ENCODE peak calls at places on chromosomes 16 and 17, in ten cellular contexts. X is tibial nerve, D is stomach, Q is WTC11, P is fibroblast of villous mesenchyme, U is neural crest cell, B is BE2C, T is MCF 10A, Y is PC-9, G is thoracic aorta. I is an unnamed sample.

GRCh38 chr16:28621756-28622155 is 11.9 kb upstream of the SULT1A1 start:
- DNase-seq in X (no peak), D (no peak), Q (no peak), P (no peak), U (no peak), B (no peak), T (no peak), Y (no peak), G (no peak), I (no peak)

GRCh38 chr16:56488035-56488434 is 31.8 kb downstream of the BBS2 start:
- DNase-seq in X (no peak), D (no peak), Q (no peak), P (no peak), U (no peak), B (no peak), T (no peak), Y (no peak), G (no peak), I (no peak)

GRCh38 chr16:24253192-24253591 is 2.9 kb upstream of the CACNG3 start:
- DNase-seq in X (no peak), D (no peak), Q (peak), P (peak), U (peak), B (peak), T (peak), Y (peak), G (no peak), I (no peak)

GRCh38 chr16:52066951-52067350 is 480.0 kb downstream of the TOX3 start:
- DNase-seq in X (no peak), D (no peak), Q (no peak), P (no peak), U (no peak), B (no peak), T (no peak), Y (no peak), G (no peak), I (no peak)

GRCh38 chr17:80443916-80444708 is 29.1 kb downstream of the ENDOV start:
- DNase-seq in X (no peak), D (no peak), Q (peak), P (no peak), U (no peak), B (no peak), T (no peak), Y (no peak), G (no peak), I (peak)

GRCh38 chr17:55817273-55817709 is 66.4 kb downstream of the PCTP start:
- DNase-seq in X (no peak), D (no peak), Q (no peak), P (no peak), U (no peak), B (no peak), T (no peak), Y (no peak), G (no peak), I (no peak)

GRCh38 chr16:19843371-19843770 is 41.3 kb downstream of the GPRC5B start:
- DNase-seq in X (no peak), D (no peak), Q (no peak), P (peak), U (no peak), B (no peak), T (no peak), Y (no peak), G (no peak), I (no peak)

GRCh38 chr17:45234641-45235040 is 13.0 kb downstream of the FMNL1 start:
- DNase-seq in X (no peak), D (no peak), Q (peak), P (no peak), U (no peak), B (peak), T (no peak), Y (no peak), G (no peak), I (no peak)

GRCh38 chr16:67516296-67517177 is 12.1 kb upstream of the RIPOR1 start:
- DNase-seq in X (no peak), D (no peak), Q (no peak), P (peak), U (no peak), B (no peak), T (peak), Y (no peak), G (no peak), I (no peak)

GRCh38 chr17:79985951-79986391 is 49.7 kb downstream of the TBC1D16 start:
- DNase-seq in X (no peak), D (no peak), Q (no peak), P (peak), U (no peak), B (no peak), T (no peak), Y (no peak), G (no peak), I (peak)

GRCh38 chr16:7321661-7322060 is 11.0 kb upstream of the RBFOX1 start:
- DNase-seq in X (no peak), D (no peak), Q (no peak), P (no peak), U (no peak), B (no peak), T (no peak), Y (no peak), G (no peak), I (no peak)

GRCh38 chr16:24508614-24509013 is 30.8 kb upstream of the RBBP6 start:
- DNase-seq in X (no peak), D (no peak), Q (no peak), P (peak), U (no peak), B (no peak), T (peak), Y (no peak), G (no peak), I (peak)

GRCh38 chr17:28900986-28901726 is 1.7 kb downstream of the DHRS13 start:
- DNase-seq in X (no peak), D (no peak), Q (no peak), P (no peak), U (no peak), B (no peak), T (no peak), Y (no peak), G (no peak), I (no peak)

GRCh38 chr17:382644-383533 is 30.3 kb upstream of the RPH3AL start:
- DNase-seq in X (no peak), D (no peak), Q (peak), P (peak), U (peak), B (peak), T (peak), Y (no peak), G (no peak), I (no peak)

GRCh38 chr16:70789231-70789926 is 11.6 kb downstream of the VAC14 start:
- DNase-seq in X (peak), D (peak), Q (peak), P (peak), U (no peak), B (peak), T (no peak), Y (no peak), G (no peak), I (peak)

GRCh38 chr17:204427-205175 is 23.2 kb upstream of the DOC2B start:
- DNase-seq in X (no peak), D (no peak), Q (peak), P (no peak), U (no peak), B (no peak), T (no peak), Y (no peak), G (no peak), I (no peak)

GRCh38 chr16:17448640-17449638 is 21.8 kb downstream of the XYLT1 start:
- DNase-seq in X (no peak), D (no peak), Q (no peak), P (no peak), U (no peak), B (no peak), T (no peak), Y (no peak), G (no peak), I (peak)

GRCh38 chr17:40323731-40324650 is 15.0 kb downstream of the RARA start:
- DNase-seq in X (no peak), D (no peak), Q (no peak), P (no peak), U (no peak), B (no peak), T (no peak), Y (no peak), G (peak), I (peak)

GRCh38 chr16:77212736-77213541 is 13.7 kb downstream of the SYCE1L start:
- DNase-seq in X (peak), D (peak), Q (peak), P (peak), U (peak), B (peak), T (peak), Y (peak), G (no peak), I (peak)

GRCh38 chr16:86994651-86995171 is 322.5 kb downstream of the C16orf95 start:
- DNase-seq in X (no peak), D (no peak), Q (no peak), P (peak), U (no peak), B (no peak), T (peak), Y (no peak), G (no peak), I (no peak)

GRCh38 chr17:47205419-47205963 is 3.7 kb upstream of the MYL4 start:
- DNase-seq in X (peak), D (peak), Q (peak), P (peak), U (no peak), B (no peak), T (no peak), Y (peak), G (no peak), I (peak)

GRCh38 chr16:16830401-16830800 is 451.5 kb downstream of the NPIPA7 start:
- DNase-seq in X (no peak), D (no peak), Q (no peak), P (no peak), U (no peak), B (no peak), T (no peak), Y (no peak), G (no peak), I (no peak)

GRCh38 chr16:85484337-85485295 is 128.5 kb upstream of the GSE1 start:
- DNase-seq in X (no peak), D (peak), Q (no peak), P (no peak), U (no peak), B (no peak), T (no peak), Y (no peak), G (no peak), I (no peak)

GRCh38 chr17:67374329-67375053 is 2.6 kb upstream of the PITPNC1 start:
- DNase-seq in X (peak), D (peak), Q (peak), P (peak), U (peak), B (peak), T (peak), Y (peak), G (peak), I (peak)

GRCh38 chr16:57541754-57542435 is 548 bp upstream of the ADGRG5 start:
- DNase-seq in X (no peak), D (no peak), Q (no peak), P (no peak), U (no peak), B (no peak), T (no peak), Y (no peak), G (no peak), I (no peak)

GRCh38 chr16:57358527-57359095 is at the start of gene CCL22:
- DNase-seq in X (no peak), D (peak), Q (no peak), P (no peak), U (no peak), B (no peak), T (no peak), Y (peak), G (no peak), I (no peak)

GRCh38 chr16:25372716-25373115 is 115.1 kb upstream of the ZKSCAN2 start:
- DNase-seq in X (no peak), D (no peak), Q (no peak), P (no peak), U (no peak), B (no peak), T (no peak), Y (no peak), G (no peak), I (no peak)

GRCh38 chr17:77208856-77209255 is 68.1 kb downstream of the SEC14L1 start:
- DNase-seq in X (no peak), D (no peak), Q (no peak), P (peak), U (no peak), B (no peak), T (no peak), Y (no peak), G (no peak), I (no peak)

GRCh38 chr17:65609303-65609702 is 47.9 kb upstream of the AXIN2 start:
- DNase-seq in X (no peak), D (no peak), Q (no peak), P (peak), U (no peak), B (no peak), T (no peak), Y (no peak), G (no peak), I (no peak)

GRCh38 chr16:9366048-9366969 is 274.9 kb downstream of the HAPSTR1 start:
- DNase-seq in X (no peak), D (no peak), Q (no peak), P (no peak), U (no peak), B (no peak), T (no peak), Y (no peak), G (no peak), I (no peak)

GRCh38 chr17:15287533-15288267 is 22.6 kb upstream of the PMP22 start:
- DNase-seq in X (no peak), D (no peak), Q (no peak), P (no peak), U (no peak), B (no peak), T (no peak), Y (no peak), G (no peak), I (no peak)

GRCh38 chr17:79983456-79983855 is 52.2 kb downstream of the TBC1D16 start:
- DNase-seq in X (no peak), D (no peak), Q (peak), P (no peak), U (no peak), B (no peak), T (no peak), Y (no peak), G (no peak), I (peak)

GRCh38 chr16:21159281-21159951 is 942 bp downstream of the LDAF1 start:
- DNase-seq in X (no peak), D (peak), Q (peak), P (no peak), U (peak), B (no peak), T (peak), Y (peak), G (no peak), I (peak)

GRCh38 chr16:87067890-87068289 is 249.3 kb downstream of the C16orf95 start:
- DNase-seq in X (no peak), D (no peak), Q (no peak), P (no peak), U (no peak), B (no peak), T (no peak), Y (no peak), G (no peak), I (no peak)

DNA sequence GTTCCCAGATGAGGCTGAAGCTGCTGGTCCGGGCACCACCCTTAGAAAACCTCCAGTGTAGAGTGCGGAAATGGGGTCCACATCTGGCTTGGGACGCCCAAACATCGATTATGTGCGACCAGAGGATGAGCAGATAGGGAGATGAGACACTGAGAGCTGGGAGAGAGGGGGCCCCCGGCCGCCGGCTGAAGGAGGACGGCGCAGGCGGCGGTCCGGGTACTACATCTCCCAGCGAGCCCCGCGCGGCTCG is 182 bp upstream of the SPECC1 start:
- DNase-seq in X (no peak), D (no peak), Q (no peak), P (no peak), U (no peak), B (no peak), T (peak), Y (no peak), G (no peak), I (no peak)
- TF ChIP-seq CTCF in X (peak), D (no peak), Q (peak), P (peak), U (peak), B (no peak), T (peak), Y (peak), G (no peak), I (no peak)

GRCh38 chr17:7435676-7436555 is 681 bp downstream of the TMEM102 start:
- DNase-seq in X (no peak), D (peak), Q (peak), P (peak), U (no peak), B (no peak), T (peak), Y (peak), G (no peak), I (peak)
- TF ChIP-seq CTCF in X (no peak), D (no peak), Q (no peak), P (peak), U (no peak), B (no peak), T (peak), Y (no peak), G (no peak), I (no peak)

GRCh38 chr17:82416264-82416663 is 1.9 kb upstream of the HEXD start:
- DNase-seq in X (no peak), D (no peak), Q (no peak), P (no peak), U (no peak), B (no peak), T (no peak), Y (no peak), G (no peak), I (no peak)

GRCh38 chr17:82415336-82415735 is 2.8 kb upstream of the HEXD start:
- DNase-seq in X (no peak), D (no peak), Q (no peak), P (no peak), U (no peak), B (no peak), T (no peak), Y (no peak), G (no peak), I (no peak)

GRCh38 chr17:82415786-82416185 is 2.4 kb upstream of the HEXD start:
- DNase-seq in X (no peak), D (no peak), Q (no peak), P (no peak), U (no peak), B (no peak), T (no peak), Y (no peak), G (no peak), I (no peak)

GRCh38 chr17:82418001-82418986 is at the start of the genes HEXD and OGFOD3:
- DNase-seq in X (peak), D (peak), Q (peak), P (peak), U (peak), B (peak), T (peak), Y (peak), G (no peak), I (peak)

GRCh38 chr17:82416771-82417170 is 1.4 kb upstream of the HEXD start:
- DNase-seq in X (no peak), D (no peak), Q (no peak), P (no peak), U (no peak), B (no peak), T (no peak), Y (no peak), G (no peak), I (no peak)
- TF ChIP-seq CTCF in X (no peak), D (no peak), Q (no peak), P (no peak), U (peak), B (peak), T (peak), Y (peak), G (no peak), I (no peak)

GRCh38 chr17:36129616-36130015 is 26.0 kb downstream of the CCL4 start:
- DNase-seq in X (no peak), D (no peak), Q (no peak), P (no peak), U (no peak), B (no peak), T (no peak), Y (no peak), G (no peak), I (no peak)

GRCh38 chr17:36124879-36125824 is 21.5 kb downstream of the CCL4 start:
- DNase-seq in X (no peak), D (no peak), Q (peak), P (no peak), U (no peak), B (peak), T (no peak), Y (no peak), G (no peak), I (no peak)

GRCh38 chr17:36128411-36128978 is 24.9 kb downstream of the CCL4 start:
- DNase-seq in X (no peak), D (no peak), Q (no peak), P (no peak), U (no peak), B (no peak), T (no peak), Y (no peak), G (no peak), I (no peak)

GRCh38 chr17:36127882-36128369 is 24.3 kb downstream of the CCL4 start:
- DNase-seq in X (no peak), D (no peak), Q (no peak), P (no peak), U (no peak), B (no peak), T (no peak), Y (no peak), G (no peak), I (no peak)

DNA sequence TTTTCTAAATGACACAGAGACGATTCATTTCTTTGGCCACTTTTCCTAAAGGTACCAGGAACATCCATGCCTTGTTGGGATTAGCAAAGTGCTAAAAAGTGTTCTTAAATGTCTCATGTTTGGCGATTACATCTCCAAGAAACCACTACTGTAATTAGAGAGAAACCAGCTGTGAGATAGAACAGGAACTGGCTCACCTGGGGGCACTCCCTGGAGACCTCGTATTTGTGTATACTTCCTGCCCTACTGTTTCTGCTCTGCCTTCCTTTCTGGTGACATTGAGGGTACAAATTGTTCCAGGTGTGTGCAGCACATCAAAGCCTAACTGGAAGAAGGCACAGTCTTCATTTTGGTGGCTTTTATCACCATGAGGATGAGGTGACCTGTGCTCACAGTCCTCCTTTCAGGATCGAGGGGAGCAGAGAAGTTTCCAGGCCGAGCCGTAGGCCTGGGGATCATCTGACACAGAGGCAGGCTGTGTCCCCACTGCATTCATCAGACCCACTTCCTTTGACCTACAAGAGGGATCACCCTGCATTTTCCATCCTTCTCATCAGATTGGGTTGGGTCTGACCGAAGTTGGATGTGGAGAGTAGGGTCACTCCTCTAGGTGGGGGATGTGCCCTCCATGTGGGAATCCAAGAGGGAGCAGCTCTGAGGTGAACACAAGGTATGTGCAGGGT is 23.7 kb downstream of the CCL4 start:
- DNase-seq in X (no peak), D (no peak), Q (no peak), P (no peak), U (no peak), B (no peak), T (no peak), Y (no peak), G (no peak), I (no peak)
- TF ChIP-seq CTCF in X (no peak), D (no peak), Q (no peak), P (no peak), U (no peak), B (no peak), T (no peak), Y (no peak), G (no peak), I (no peak)

GRCh38 chr16:10572611-10573010 is 7.8 kb downstream of the EMP2 start:
- DNase-seq in X (no peak), D (no peak), Q (no peak), P (no peak), U (no peak), B (no peak), T (no peak), Y (no peak), G (no peak), I (no peak)
- TF ChIP-seq CTCF in X (no peak), D (no peak), Q (no peak), P (no peak), U (no peak), B (no peak), T (no peak), Y (no peak), G (no peak), I (no peak)

GRCh38 chr17:58368860-58369213 is 16.8 kb upstream of the SUPT4H1 start:
- DNase-seq in X (no peak), D (no peak), Q (no peak), P (no peak), U (no peak), B (no peak), T (no peak), Y (no peak), G (no peak), I (no peak)
- TF ChIP-seq CTCF in X (no peak), D (no peak), Q (no peak), P (no peak), U (no peak), B (no peak), T (no peak), Y (no peak), G (no peak), I (no peak)

I was measured in psoas muscle.